ENCODE peak calls at places on chromosomes 5 and 9, in four cellular contexts. N, J, S and W are unnamed samples.

GRCh38 chr9:130963337-130963908 is 24.4 kb upstream of the FIBCD1 start:
- DNase-seq in N (no peak), J (no peak), S (no peak), W (no peak)

GRCh38 chr5:137888875-137889759 is at the start of gene PKD2L2:
- DNase-seq in N (peak), J (peak), S (no peak), W (peak)

GRCh38 chr5:147633173-147633572 is 123.3 kb upstream of the DPYSL3 start:
- DNase-seq in N (no peak), J (no peak), S (no peak), W (no peak)

GRCh38 chr5:93355691-93356090 is 225.3 kb downstream of the NR2F1-AS1 start:
- DNase-seq in N (no peak), J (no peak), S (no peak), W (no peak)

GRCh38 chr5:174059247-174059646 is 13.7 kb downstream of the NSG2 start:
- DNase-seq in N (no peak), J (no peak), S (no peak), W (no peak)

GRCh38 chr5:115735108-115735998 is 81.1 kb downstream of the CDO1 start:
- DNase-seq in N (no peak), J (peak), S (no peak), W (no peak)

GRCh38 chr9:118170032-118170955 is 466.1 kb downstream of the TLR4 start:
- DNase-seq in N (no peak), J (peak), S (peak), W (peak)

GRCh38 chr5:17316973-17317459 is 99.6 kb downstream of the BASP1 start:
- DNase-seq in N (no peak), J (no peak), S (no peak), W (no peak)

GRCh38 chr9:79131876-79132377 is 439.8 kb upstream of the TLE4 start:
- DNase-seq in N (no peak), J (no peak), S (no peak), W (no peak)

GRCh38 chr5:115098041-115098702 is 71.5 kb downstream of the TRIM36 start:
- DNase-seq in N (no peak), J (no peak), S (peak), W (no peak)

GRCh38 chr9:83043583-83043982 is 19.4 kb downstream of the RASEF start:
- DNase-seq in N (no peak), J (no peak), S (no peak), W (no peak)

GRCh38 chr5:1016036-1016435 is 7.4 kb downstream of the NKD2 start:
- DNase-seq in N (no peak), J (peak), S (no peak), W (no peak)

GRCh38 chr5:97192580-97193421 is 9.8 kb upstream of the RIOK2 start:
- DNase-seq in N (no peak), J (no peak), S (no peak), W (no peak)

GRCh38 chr5:126777257-126777973 is 479 bp downstream of the LMNB1 start:
- DNase-seq in N (peak), J (peak), S (peak), W (peak)

GRCh38 chr9:31615964-31616363 is 768.5 kb upstream of the ACO1 start:
- DNase-seq in N (no peak), J (no peak), S (no peak), W (no peak)

GRCh38 chr5:132086277-132086794 is 12.7 kb downstream of the CSF2 start:
- DNase-seq in N (no peak), J (no peak), S (peak), W (no peak)

GRCh38 chr5:169873642-169874041 is 106.7 kb downstream of the INSYN2B start:
- DNase-seq in N (no peak), J (no peak), S (no peak), W (no peak)

GRCh38 chr9:97904725-97905124 is 17.6 kb downstream of the TRMO start:
- DNase-seq in N (no peak), J (no peak), S (no peak), W (no peak)

GRCh38 chr9:107348836-107349235 is 65.8 kb downstream of the RAD23B start:
- DNase-seq in N (no peak), J (no peak), S (no peak), W (no peak)

GRCh38 chr9:121974421-121974820 is 118.7 kb downstream of the TTLL11 start:
- DNase-seq in N (no peak), J (no peak), S (peak), W (no peak)

GRCh38 chr9:38057416-38058195 is 11.4 kb downstream of the SHB start:
- DNase-seq in N (no peak), J (no peak), S (peak), W (no peak)

GRCh38 chr5:79229357-79230174 is 6.4 kb upstream of the JMY start:
- DNase-seq in N (no peak), J (no peak), S (peak), W (no peak)

GRCh38 chr5:139605887-139606286 is 42.3 kb upstream of the CXXC5 start:
- DNase-seq in N (no peak), J (no peak), S (no peak), W (no peak)

GRCh38 chr9:136412912-136413420 is 2.5 kb downstream of the PMPCA start:
- DNase-seq in N (no peak), J (no peak), S (no peak), W (no peak)